ENCODE peak calls at places on chromosome 10, in five cellular contexts. E is thyroid gland, T is IMR-90, Q is upper lobe of right lung, W is brain microvascular endothelial cell. X is an unnamed sample.

GRCh38 chr10:34526758-34527730 is 288.1 kb downstream of the PARD3 start:
- DNase-seq in W (peak), Q (no peak), T (peak), E (no peak), X (peak)

GRCh38 chr10:11012880-11013279 is 4.8 kb upstream of the CELF2 start:
- DNase-seq in E (no peak), T (no peak), Q (no peak), W (no peak), X (no peak)

GRCh38 chr10:23096814-23097549 is 1.6 kb downstream of the MSRB2 start:
- DNase-seq in Q (no peak), T (peak), E (no peak), W (no peak), X (peak)

GRCh38 chr10:104680467-104681401 is 39.6 kb downstream of the SORCS3 start:
- DNase-seq in Q (peak), E (peak), T (no peak), W (no peak), X (no peak)

GRCh38 chr10:733086-733485 is 43.6 kb upstream of the DIP2C start:
- DNase-seq in Q (no peak), T (no peak), W (no peak), E (no peak), X (no peak)

GRCh38 chr10:47404446-47404845 is 20.4 kb upstream of the ZNF488 start:
- DNase-seq in W (no peak), Q (peak), T (no peak), E (no peak), X (no peak)

GRCh38 chr10:28503114-28503513 is 29.8 kb upstream of the WAC start:
- DNase-seq in Q (no peak), W (no peak), E (peak), T (no peak), X (peak)

GRCh38 chr10:9786101-9786500 is 1231.6 kb upstream of the CELF2 start:
- DNase-seq in E (no peak), T (peak), Q (no peak), W (peak), X (no peak)

GRCh38 chr10:13885238-13885990 is 298.6 kb downstream of the PRPF18 start:
- DNase-seq in W (no peak), Q (no peak), E (no peak), T (no peak), X (no peak)

GRCh38 chr10:55500931-55501559 is 700.0 kb upstream of the PCDH15 start:
- DNase-seq in E (peak), Q (no peak), T (no peak), W (peak), X (no peak)

GRCh38 chr10:102231357-102232318 is 5.5 kb downstream of the ELOVL3 start:
- DNase-seq in W (no peak), T (no peak), E (peak), Q (peak), X (no peak)

GRCh38 chr10:21055339-21056135 is 158.4 kb upstream of the NEBL start:
- DNase-seq in E (no peak), Q (no peak), W (no peak), T (no peak), X (no peak)

GRCh38 chr10:2208106-2208505 is 470.8 kb upstream of the ADARB2 start:
- DNase-seq in Q (no peak), E (no peak), W (no peak), T (no peak), X (no peak)

GRCh38 chr10:74151879-74152722 is 1.1 kb downstream of the ADK start:
- DNase-seq in W (no peak), Q (no peak), T (no peak), E (no peak), X (no peak)

GRCh38 chr10:63368365-63368764 is 97.4 kb downstream of the JMJD1C start:
- DNase-seq in T (no peak), E (no peak), Q (no peak), W (no peak), X (no peak)

GRCh38 chr10:29780096-29780495 is 145.3 kb upstream of the SVIL start:
- DNase-seq in W (no peak), T (no peak), Q (no peak), E (no peak), X (no peak)

GRCh38 chr10:91709394-91709798 is 76.5 kb upstream of the PPP1R3C start:
- DNase-seq in T (peak), W (no peak), Q (no peak), E (no peak), X (no peak)

GRCh38 chr10:10270071-10270470 is 747.6 kb upstream of the CELF2 start:
- DNase-seq in W (no peak), Q (no peak), E (no peak), T (no peak), X (no peak)

GRCh38 chr10:119306514-119306951 is 99.2 kb downstream of the GRK5 start:
- DNase-seq in E (no peak), Q (no peak), T (no peak), W (no peak), X (no peak)

GRCh38 chr10:109931153-109931552 is 7.8 kb upstream of the XPNPEP1 start:
- DNase-seq in Q (no peak), T (no peak), W (no peak), E (no peak), X (peak)

GRCh38 chr10:79060641-79061255 is 8.0 kb upstream of the ZMIZ1 start:
- DNase-seq in Q (peak), E (peak), T (no peak), W (no peak), X (no peak)

GRCh38 chr10:111125102-111125501 is 48.3 kb downstream of the ADRA2A start:
- DNase-seq in E (no peak), Q (no peak), W (no peak), T (no peak), X (no peak)

GRCh38 chr10:9211228-9211627 is 1156.7 kb downstream of the GATA3 start:
- DNase-seq in W (peak), E (no peak), T (peak), Q (no peak), X (no peak)

GRCh38 chr10:71814923-71815411 is 36.1 kb downstream of the PSAP start:
- DNase-seq in Q (no peak), W (no peak), T (no peak), E (no peak), X (no peak)
- TF ChIP-seq CTCF in Q (no peak), W (peak), T (no peak), E (no peak), X (no peak)

GRCh38 chr10:35986756-35987467 is 344.8 kb upstream of the FZD8 start:
- DNase-seq in E (no peak), T (no peak), Q (no peak), W (no peak), X (no peak)
- H3K4me3 ChIP-seq in E (no peak), T (no peak), Q (no peak), W (no peak), X (no peak)

DNA sequence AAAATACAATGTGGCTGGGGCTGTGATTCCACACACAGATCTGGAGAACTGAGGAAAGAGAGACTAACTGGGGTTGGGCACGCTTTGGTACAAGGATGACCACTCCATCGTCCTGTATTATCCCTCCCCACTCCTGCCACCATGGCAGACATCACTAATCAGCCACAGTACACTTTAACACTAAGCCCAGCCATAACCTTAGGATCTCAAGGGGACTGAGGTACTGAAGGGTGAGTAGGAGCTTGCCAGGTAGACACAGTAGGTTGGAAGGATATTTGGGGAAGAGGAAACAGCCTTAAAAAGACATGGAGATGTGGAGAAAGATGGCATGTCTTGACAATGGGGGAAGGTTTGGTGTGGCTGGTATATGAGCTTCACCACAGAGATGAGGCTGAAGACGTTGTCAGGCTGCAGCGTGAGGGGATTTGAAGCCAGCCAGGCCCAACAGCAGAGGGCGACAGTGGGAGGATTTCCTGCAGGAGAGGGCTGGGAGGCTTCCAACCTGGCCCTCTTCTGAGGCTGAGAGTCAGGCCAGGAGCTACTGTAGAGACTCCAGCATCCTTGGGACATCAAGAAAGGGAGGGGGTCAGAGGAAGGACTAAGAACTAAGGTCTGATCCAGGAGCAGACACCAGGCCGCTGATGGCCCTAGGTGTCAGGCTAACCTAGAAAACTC is 58.6 kb upstream of the COL13A1 start:
- DNase-seq in E (peak), T (peak), Q (no peak), W (peak), X (no peak)
- TF ChIP-seq CTCF in E (peak), T (peak), Q (peak), W (peak), X (peak)

GRCh38 chr10:19098803-19099202 is 50.2 kb downstream of the MALRD1 start:
- DNase-seq in T (no peak), Q (no peak), E (no peak), W (no peak), X (no peak)

GRCh38 chr10:19096674-19097073 is 48.1 kb downstream of the MALRD1 start:
- DNase-seq in Q (no peak), T (no peak), W (no peak), E (no peak), X (no peak)

DNA sequence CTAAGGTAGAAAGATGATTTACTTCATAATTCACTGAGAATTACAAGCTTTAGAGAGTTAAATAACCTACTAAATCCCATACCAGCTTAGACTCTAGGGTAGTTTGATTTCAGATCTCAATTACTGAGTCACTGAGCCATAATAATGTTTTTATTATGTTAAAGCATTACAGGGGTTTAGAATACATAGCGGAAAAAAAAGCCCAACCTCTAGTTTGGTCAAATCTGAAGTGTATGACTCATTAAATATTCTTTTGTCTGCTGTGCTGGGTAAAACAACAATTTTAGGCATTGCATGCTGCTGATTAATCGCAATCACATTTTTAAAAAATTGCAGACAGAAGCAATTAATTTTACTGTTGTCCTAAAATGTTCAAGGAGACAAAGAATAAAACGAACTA is 48.5 kb downstream of the MALRD1 start:
- DNase-seq in T (peak), W (no peak), E (no peak), Q (no peak), X (no peak)
- H3K4me3 ChIP-seq in T (no peak), W (no peak), E (no peak), Q (no peak), X (no peak)

DNA sequence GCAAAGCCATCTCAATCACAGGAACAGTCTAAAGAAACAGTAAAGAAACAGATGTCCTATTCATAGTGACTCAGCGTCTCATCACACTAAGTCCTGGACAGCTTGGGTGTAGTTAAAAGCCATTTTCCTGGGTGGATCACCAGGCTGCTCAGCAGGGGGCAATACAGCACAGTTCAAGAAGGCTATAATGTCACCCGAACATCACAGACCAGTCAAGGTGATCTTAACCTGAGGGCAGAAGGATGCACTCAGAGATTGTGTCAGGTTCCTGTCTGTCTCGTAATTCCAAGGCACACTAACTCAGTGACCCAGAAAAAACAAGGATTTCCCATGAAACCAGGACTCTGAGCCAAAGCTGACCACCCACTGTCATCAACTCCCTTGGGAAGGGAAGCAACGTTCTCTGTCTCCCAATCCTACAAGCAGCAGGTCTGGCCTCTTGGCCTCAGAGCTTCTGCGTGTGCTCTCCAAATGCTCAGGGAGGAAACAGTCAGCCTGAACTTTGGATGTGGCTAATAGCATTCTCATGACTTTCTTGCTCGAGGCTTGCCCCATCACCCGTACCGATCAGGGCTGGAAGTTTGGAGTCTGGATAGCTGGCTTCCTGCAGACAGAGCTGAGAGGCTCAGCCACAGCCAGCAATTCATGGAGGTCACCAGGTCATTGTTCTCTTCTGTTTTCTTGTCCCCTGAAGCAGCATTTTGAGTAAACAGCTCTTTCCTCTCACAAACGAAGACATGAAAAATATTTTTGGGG is 90.4 kb upstream of the FAM171A1 start:
- DNase-seq in W (peak), Q (no peak), E (no peak), T (peak), X (peak)
- TF ChIP-seq CTCF in W (peak), Q (no peak), E (no peak), T (peak), X (peak)

GRCh38 chr10:132544744-132545658 is 7.4 kb downstream of the INPP5A start:
- DNase-seq in Q (no peak), W (no peak), E (no peak), T (no peak), X (no peak)
- H3K4me3 ChIP-seq in Q (peak), W (no peak), E (no peak), T (no peak), X (no peak)

GRCh38 chr10:84098667-84099066 is 40.6 kb upstream of the GHITM start:
- DNase-seq in Q (no peak), E (no peak), T (no peak), W (no peak), X (no peak)

GRCh38 chr10:84095821-84096497 is 43.4 kb upstream of the GHITM start:
- DNase-seq in T (no peak), W (no peak), E (no peak), Q (no peak), X (no peak)

DNA sequence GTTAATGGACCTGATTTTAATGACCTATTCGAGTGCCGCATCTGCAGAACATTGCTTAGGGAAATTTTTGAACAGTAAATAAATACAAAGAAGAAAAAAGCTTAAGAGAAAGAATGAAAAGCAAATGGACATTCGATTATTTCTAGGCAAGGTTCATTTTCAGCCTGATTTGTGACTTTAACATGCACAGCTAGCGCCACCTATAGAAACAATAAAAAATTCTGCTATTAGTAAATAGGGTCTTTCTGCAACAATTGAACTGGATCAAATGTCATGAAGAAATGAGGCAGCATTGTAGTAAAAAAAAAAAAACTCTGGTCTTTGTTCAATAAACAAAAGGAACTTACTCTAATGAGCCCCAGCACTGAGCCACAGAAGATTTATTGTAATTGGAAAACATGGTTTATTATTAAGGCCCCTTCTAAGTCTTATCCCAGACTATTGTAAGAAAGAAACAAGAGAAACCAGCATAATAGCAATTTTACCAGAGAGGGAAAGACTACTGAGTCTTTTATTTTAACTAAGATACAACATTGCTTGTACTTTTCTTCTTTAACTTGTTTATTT is 41.4 kb upstream of the GHITM start:
- DNase-seq in W (no peak), Q (no peak), E (no peak), T (peak), X (no peak)
- TF ChIP-seq CTCF in W (peak), Q (peak), E (peak), T (peak), X (peak)